ENCODE peak calls at places on chromosome 1, in six cellular contexts. One of them, this sample, is unnamed.

GRCh38 chr1:55143686-55144085 is 71.5 kb downstream of the USP24 start:
- DNase-seq in mesendoderm: peak
- DNase-seq in NCI-H1694 treated with DMSO at 0.1 percent for 48 hours: no peak
- DNase-seq in PC-3: peak
- DNase-seq in HEK293T: peak
- DNase-seq in cardiac muscle cell: no peak
- DNase-seq in this sample: peak

GRCh38 chr1:1917304-1917976 is 1.6 kb downstream of the TMEM52 start:
- DNase-seq in mesendoderm: no peak
- DNase-seq in cardiac muscle cell: no peak
- DNase-seq in PC-3: no peak
- DNase-seq in HEK293T: no peak
- DNase-seq in NCI-H1694 treated with DMSO at 0.1 percent for 48 hours: no peak
- DNase-seq in this sample: peak

GRCh38 chr1:31949862-31950261 is 11.7 kb upstream of the PTP4A2 start:
- DNase-seq in HEK293T: no peak
- DNase-seq in PC-3: no peak
- DNase-seq in mesendoderm: no peak
- DNase-seq in NCI-H1694 treated with DMSO at 0.1 percent for 48 hours: no peak
- DNase-seq in cardiac muscle cell: no peak
- DNase-seq in this sample: no peak

GRCh38 chr1:21783679-21784603 is 992 bp upstream of the USP48 start:
- DNase-seq in mesendoderm: peak
- DNase-seq in PC-3: no peak
- DNase-seq in NCI-H1694 treated with DMSO at 0.1 percent for 48 hours: peak
- DNase-seq in cardiac muscle cell: peak
- DNase-seq in HEK293T: peak
- DNase-seq in this sample: peak

GRCh38 chr1:2045468-2046224 is 4.6 kb upstream of the PRKCZ start:
- DNase-seq in mesendoderm: no peak
- DNase-seq in HEK293T: no peak
- DNase-seq in NCI-H1694 treated with DMSO at 0.1 percent for 48 hours: no peak
- DNase-seq in cardiac muscle cell: peak
- DNase-seq in PC-3: no peak
- DNase-seq in this sample: no peak

GRCh38 chr1:230832466-230832865 is 35.9 kb downstream of the C1orf198 start:
- DNase-seq in PC-3: no peak
- DNase-seq in NCI-H1694 treated with DMSO at 0.1 percent for 48 hours: no peak
- DNase-seq in mesendoderm: no peak
- DNase-seq in cardiac muscle cell: peak
- DNase-seq in HEK293T: no peak
- DNase-seq in this sample: no peak

GRCh38 chr1:21098186-21098915 is 78.3 kb downstream of the EIF4G3 start:
- DNase-seq in mesendoderm: no peak
- DNase-seq in HEK293T: no peak
- DNase-seq in cardiac muscle cell: no peak
- DNase-seq in PC-3: no peak
- DNase-seq in NCI-H1694 treated with DMSO at 0.1 percent for 48 hours: no peak
- DNase-seq in this sample: no peak

GRCh38 chr1:58576727-58577675 is at the start of gene TACSTD2:
- DNase-seq in cardiac muscle cell: peak
- DNase-seq in PC-3: peak
- DNase-seq in NCI-H1694 treated with DMSO at 0.1 percent for 48 hours: no peak
- DNase-seq in HEK293T: no peak
- DNase-seq in mesendoderm: peak
- DNase-seq in this sample: peak

GRCh38 chr1:183281039-183281438 is 95.0 kb downstream of the LAMC2 start:
- DNase-seq in PC-3: peak
- DNase-seq in HEK293T: no peak
- DNase-seq in NCI-H1694 treated with DMSO at 0.1 percent for 48 hours: peak
- DNase-seq in mesendoderm: no peak
- DNase-seq in cardiac muscle cell: peak
- DNase-seq in this sample: no peak

GRCh38 chr1:15616704-15617172 is 520 bp upstream of the DDI2 start:
- DNase-seq in cardiac muscle cell: peak
- DNase-seq in mesendoderm: peak
- DNase-seq in PC-3: no peak
- DNase-seq in HEK293T: peak
- DNase-seq in NCI-H1694 treated with DMSO at 0.1 percent for 48 hours: no peak
- DNase-seq in this sample: peak

GRCh38 chr1:107787299-107787698 is 177.7 kb downstream of the VAV3 start:
- DNase-seq in cardiac muscle cell: no peak
- DNase-seq in mesendoderm: peak
- DNase-seq in HEK293T: no peak
- DNase-seq in PC-3: no peak
- DNase-seq in NCI-H1694 treated with DMSO at 0.1 percent for 48 hours: no peak
- DNase-seq in this sample: no peak

GRCh38 chr1:165645654-165646366 is 14.8 kb downstream of the MGST3 start:
- DNase-seq in HEK293T: no peak
- DNase-seq in PC-3: peak
- DNase-seq in mesendoderm: no peak
- DNase-seq in cardiac muscle cell: no peak
- DNase-seq in NCI-H1694 treated with DMSO at 0.1 percent for 48 hours: no peak
- DNase-seq in this sample: peak

GRCh38 chr1:55214903-55215193 is 316 bp downstream of the USP24 start:
- DNase-seq in HEK293T: peak
- DNase-seq in mesendoderm: peak
- DNase-seq in PC-3: no peak
- DNase-seq in NCI-H1694 treated with DMSO at 0.1 percent for 48 hours: no peak
- DNase-seq in cardiac muscle cell: peak
- DNase-seq in this sample: peak

GRCh38 chr1:101526813-101527212 is 290.0 kb downstream of the S1PR1 start:
- DNase-seq in cardiac muscle cell: no peak
- DNase-seq in NCI-H1694 treated with DMSO at 0.1 percent for 48 hours: no peak
- DNase-seq in PC-3: no peak
- DNase-seq in mesendoderm: no peak
- DNase-seq in HEK293T: no peak
- DNase-seq in this sample: no peak

GRCh38 chr1:219480011-219480410 is 132.9 kb downstream of the ZC3H11B start:
- DNase-seq in NCI-H1694 treated with DMSO at 0.1 percent for 48 hours: no peak
- DNase-seq in HEK293T: no peak
- DNase-seq in PC-3: peak
- DNase-seq in mesendoderm: no peak
- DNase-seq in cardiac muscle cell: no peak
- DNase-seq in this sample: no peak

GRCh38 chr1:10696977-10697376 is 99.5 kb downstream of the CASZ1 start:
- DNase-seq in mesendoderm: no peak
- DNase-seq in cardiac muscle cell: no peak
- DNase-seq in NCI-H1694 treated with DMSO at 0.1 percent for 48 hours: no peak
- DNase-seq in PC-3: no peak
- DNase-seq in HEK293T: no peak
- DNase-seq in this sample: no peak

GRCh38 chr1:56137829-56138505 is 441.4 kb downstream of the PLPP3 start:
- DNase-seq in HEK293T: no peak
- DNase-seq in NCI-H1694 treated with DMSO at 0.1 percent for 48 hours: no peak
- DNase-seq in mesendoderm: no peak
- DNase-seq in cardiac muscle cell: peak
- DNase-seq in PC-3: peak
- DNase-seq in this sample: no peak

This sample was measured in hepatocyte.